ENCODE peak calls at places on chromosomes 11 and 22, in five cellular contexts. Y, P, E, I and V are unnamed samples.
A peak's percentile ranks its signal among the peaks of the same experiment; 100 is the strongest.

GRCh38 chr11:83827520-83827919 is 541.4 kb upstream of the CCDC90B start:
- DNase-seq in Y (no peak), P (no peak), E (no peak), I (no peak), V (no peak)

GRCh38 chr22:50727678-50728522 is 10.1 kb upstream of the ACR start:
- DNase-seq in Y (peak; percentile 11), P (no peak), E (no peak), I (no peak), V (no peak)

GRCh38 chr11:18012314-18012905 is 437 bp downstream of the SERGEF start:
- DNase-seq in Y (no peak), P (peak; percentile 35), E (no peak), I (peak; percentile 12), V (peak; percentile 5)

GRCh38 chr22:47445716-47446290 is 683.4 kb downstream of the TBC1D22A start:
- DNase-seq in Y (no peak), P (no peak), E (no peak), I (no peak), V (no peak)

GRCh38 chr11:76648061-76648460 is 22.5 kb downstream of the LRRC32 start:
- DNase-seq in Y (no peak), P (no peak), E (no peak), I (no peak), V (no peak)

GRCh38 chr11:90764691-90765090 is 541.8 kb upstream of the CHORDC1 start:
- DNase-seq in Y (no peak), P (no peak), E (no peak), I (no peak), V (no peak)

GRCh38 chr22:32378703-32379272 is 21.1 kb downstream of the RFPL3 start:
- DNase-seq in Y (peak; percentile 46), P (peak; percentile 38), E (no peak), I (no peak), V (no peak)

GRCh38 chr11:59011672-59012071 is 72.4 kb downstream of the GLYATL1 start:
- DNase-seq in Y (no peak), P (no peak), E (no peak), I (no peak), V (no peak)

GRCh38 chr11:72243567-72244316 is at the start of gene PHOX2A:
- DNase-seq in Y (no peak), P (no peak), E (no peak), I (no peak), V (no peak)

GRCh38 chr11:33525789-33526188 is 174.8 kb downstream of the C11orf91 start:
- DNase-seq in Y (no peak), P (no peak), E (no peak), I (no peak), V (no peak)
- TF ChIP-seq CTCF in Y (no peak), P (no peak), E (no peak), I (no peak), V (no peak)

DNA sequence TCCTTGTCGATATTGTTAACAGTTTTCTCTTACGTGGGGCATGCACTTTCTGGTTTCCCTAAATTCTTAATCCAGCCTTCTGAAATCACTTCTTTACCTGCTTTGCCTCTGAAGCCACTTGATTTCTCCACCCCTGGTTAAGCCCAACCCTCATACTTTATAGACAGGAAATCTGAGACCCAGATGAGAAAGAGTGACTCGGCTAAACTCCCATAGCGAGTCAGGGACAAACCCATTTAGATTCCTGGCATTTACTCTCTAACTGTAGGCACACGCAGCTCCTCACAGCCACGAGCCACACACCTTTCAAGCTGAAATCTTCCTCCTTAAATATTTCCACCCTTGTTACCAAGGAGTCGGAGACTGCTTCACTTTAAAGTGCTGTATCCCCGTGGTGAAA is 50.0 kb upstream of the GRK3 start:
- DNase-seq in Y (no peak), P (no peak), E (no peak), I (no peak), V (no peak)
- TF ChIP-seq CTCF in Y (no peak), P (no peak), E (no peak), I (no peak), V (no peak)

DNA sequence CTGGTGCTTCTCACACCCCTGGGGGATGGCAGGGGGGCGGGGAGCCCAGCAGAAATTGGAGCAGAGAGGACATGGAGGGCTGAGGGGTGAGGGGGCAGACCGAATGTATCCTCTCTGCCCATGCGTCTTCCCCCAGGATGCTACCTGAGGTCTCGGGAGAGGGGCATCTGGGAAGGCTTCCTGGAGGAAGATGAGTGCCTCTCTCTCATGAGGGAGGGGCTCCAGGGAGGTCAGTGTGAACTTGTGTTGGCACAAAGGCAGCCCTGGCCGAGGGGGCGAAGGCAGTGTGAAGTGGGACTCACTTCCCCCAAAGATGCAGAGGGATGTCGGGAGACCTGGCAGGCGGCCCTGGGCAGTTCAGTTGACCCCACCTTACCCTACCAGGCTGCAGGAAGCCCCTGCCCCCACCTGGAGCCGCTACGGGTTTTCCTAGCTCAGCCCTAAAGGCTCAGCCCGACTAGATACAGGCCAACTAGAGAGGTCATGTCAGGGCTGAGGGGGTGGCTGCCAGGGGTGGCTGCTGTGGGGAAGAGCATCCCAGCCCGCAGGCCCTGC is 10.4 kb downstream of the ASCL2 start:
- DNase-seq in Y (no peak), P (peak; percentile 13), E (no peak), I (no peak), V (no peak)
- TF ChIP-seq CTCF in Y (no peak), P (no peak), E (no peak), I (no peak), V (no peak)

GRCh38 chr11:22670803-22671202 is 4.4 kb downstream of the GAS2 start:
- DNase-seq in Y (no peak), P (no peak), E (no peak), I (no peak), V (no peak)
- TF ChIP-seq CTCF in Y (no peak), P (no peak), E (peak; percentile 50), I (no peak), V (peak; percentile 29)

DNA sequence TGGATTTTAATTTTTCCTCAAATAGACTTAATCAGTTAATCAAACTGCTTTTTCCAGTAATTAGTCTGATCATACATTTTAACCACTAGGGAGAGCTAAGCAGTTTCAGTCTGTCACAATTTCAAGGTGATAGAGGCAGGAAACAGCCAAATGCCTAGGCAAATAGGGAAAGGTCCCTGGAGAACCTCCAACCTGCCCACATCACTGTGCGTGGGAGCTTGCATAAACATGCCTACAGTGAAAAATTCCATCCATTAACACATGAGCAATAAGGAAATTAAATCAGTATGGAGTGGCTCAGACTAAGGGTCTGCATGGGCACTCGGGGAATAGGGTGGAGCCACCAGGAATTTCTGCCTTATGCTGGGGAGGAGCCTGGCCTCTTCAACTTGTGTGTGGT is 74.6 kb downstream of the AASDHPPT start:
- DNase-seq in Y (no peak), P (no peak), E (no peak), I (peak; percentile 36), V (no peak)
- TF ChIP-seq CTCF in Y (no peak), P (no peak), E (peak; percentile 53), I (no peak), V (no peak)

GRCh38 chr11:129698212-129698611 is 117.4 kb upstream of the TMEM45B start:
- DNase-seq in Y (no peak), P (no peak), E (no peak), I (no peak), V (no peak)

GRCh38 chr11:129694966-129695365 is 120.7 kb upstream of the TMEM45B start:
- DNase-seq in Y (no peak), P (no peak), E (no peak), I (no peak), V (no peak)

GRCh38 chr11:129694538-129694937 is 121.1 kb upstream of the TMEM45B start:
- DNase-seq in Y (peak; percentile 54), P (peak; percentile 38), E (no peak), I (no peak), V (no peak)

GRCh38 chr11:129695543-129696308 is 119.9 kb upstream of the TMEM45B start:
- DNase-seq in Y (peak; percentile 87), P (peak; percentile 83), E (no peak), I (peak; percentile 53), V (no peak)

DNA sequence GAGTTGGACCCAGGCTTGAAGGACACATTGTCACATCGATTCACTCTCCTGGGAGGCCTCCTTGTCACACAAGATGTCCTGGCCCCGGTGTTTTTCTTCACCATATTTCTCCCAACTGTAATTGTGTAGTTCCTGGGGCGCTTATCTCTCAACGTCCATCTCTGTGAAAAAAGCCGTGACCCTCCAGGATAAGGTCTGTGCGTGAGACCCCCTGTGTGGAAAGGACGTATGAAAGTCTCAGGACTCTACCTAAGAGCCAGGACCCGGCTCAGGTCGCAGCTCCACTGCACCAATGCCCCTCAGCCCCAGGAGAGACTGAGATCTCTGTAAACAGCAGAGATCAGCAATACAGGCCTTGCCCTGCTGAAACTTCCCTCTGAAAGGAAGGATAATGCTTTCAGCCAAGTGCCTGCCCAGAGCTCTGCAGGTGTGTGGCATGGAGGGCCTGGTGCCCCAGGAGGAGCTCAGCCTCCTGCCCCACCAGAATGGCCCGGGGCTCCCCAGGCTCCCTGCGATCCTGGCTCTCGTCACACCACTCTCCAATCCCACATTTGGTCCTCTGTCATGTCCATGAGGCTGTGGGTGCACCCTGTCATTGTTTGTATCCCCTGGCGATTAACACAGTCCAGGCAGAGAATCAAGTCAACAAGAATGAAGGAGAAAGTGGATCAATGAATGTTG is 119.2 kb upstream of the TMEM45B start:
- DNase-seq in Y (no peak), P (no peak), E (no peak), I (no peak), V (no peak)
- TF ChIP-seq CTCF in Y (no peak), P (no peak), E (no peak), I (peak; percentile 4), V (no peak)